ENCODE peak calls at places on chromosomes 3 and 15, in eight cellular contexts. B is renal cortical epithelial cell; J is non-pigmented ciliary epithelial cell; U is fibroblast of lung; O is GM03348; Y is natural killer cell treated with Interleukin-12 subunit alpha and Interleukin-12 subunit beta and Interleukin-15 and Interleukin-18, amount 100 ng/mL, for 72 hours; S is brain microvascular endothelial cell; C is AML-193. E is an unnamed sample.

GRCh38 chr15:63264685-63265302 is 12.6 kb upstream of the APH1B start:
- DNase-seq in U (peak), C (no peak), O (no peak), S (no peak), B (peak), Y (no peak), J (no peak), E (no peak)

GRCh38 chr3:60555704-60556340 is 695.4 kb downstream of the FHIT start:
- DNase-seq in S (peak), Y (no peak), O (peak), B (peak), U (peak), C (no peak), J (peak), E (peak)

GRCh38 chr15:49415638-49416037 is 7.4 kb upstream of the FGF7 start:
- DNase-seq in B (peak), J (peak), U (peak), S (peak), Y (no peak), C (no peak), O (no peak), E (no peak)

GRCh38 chr3:72549819-72550581 is 298.2 kb downstream of the SHQ1 start:
- DNase-seq in S (no peak), Y (no peak), O (no peak), U (no peak), B (no peak), J (no peak), C (no peak), E (no peak)

GRCh38 chr15:76235186-76235826 is 76.0 kb downstream of the ETFA start:
- DNase-seq in C (peak), J (no peak), S (no peak), O (peak), Y (no peak), B (peak), U (peak), E (peak)

GRCh38 chr3:147046916-147047315 is 359.4 kb downstream of the ZIC4 start:
- DNase-seq in C (no peak), S (no peak), J (no peak), Y (no peak), B (no peak), O (no peak), U (no peak), E (no peak)

GRCh38 chr15:70480196-70480856 is 283.0 kb downstream of the UACA start:
- DNase-seq in Y (peak), U (no peak), J (no peak), B (no peak), S (no peak), C (peak), O (no peak), E (no peak)

GRCh38 chr3:33474895-33475294 is 34.7 kb upstream of the UBP1 start:
- DNase-seq in C (no peak), O (no peak), U (no peak), S (no peak), B (no peak), Y (no peak), J (no peak), E (no peak)

GRCh38 chr3:44030690-44031344 is 210.9 kb upstream of the TOPAZ1 start:
- DNase-seq in B (peak), S (no peak), J (no peak), O (no peak), C (no peak), Y (no peak), U (peak), E (no peak)

GRCh38 chr15:44381223-44381622 is 46.2 kb upstream of the CTDSPL2 start:
- DNase-seq in U (no peak), C (peak), O (peak), S (no peak), J (no peak), Y (no peak), B (no peak), E (no peak)

GRCh38 chr3:27090265-27091041 is 278.7 kb downstream of the NEK10 start:
- DNase-seq in O (no peak), B (no peak), S (no peak), J (no peak), Y (no peak), U (no peak), C (no peak), E (no peak)

GRCh38 chr3:189334064-189334920 is 162.5 kb downstream of the TPRG1 start:
- DNase-seq in O (peak), S (peak), Y (no peak), J (no peak), B (peak), C (no peak), U (peak), E (no peak)

GRCh38 chr15:35151782-35152181 is 66.7 kb upstream of the NANOGP8 start:
- DNase-seq in S (no peak), U (no peak), J (no peak), O (no peak), Y (no peak), B (peak), C (no peak), E (no peak)

GRCh38 chr15:88454231-88454630 is 13.0 kb downstream of the MRPL46 start:
- DNase-seq in J (no peak), Y (no peak), C (peak), B (no peak), S (no peak), U (peak), O (peak), E (no peak)

GRCh38 chr3:174846055-174846454 is 13.1 kb upstream of the NAALADL2 start:
- DNase-seq in B (no peak), C (no peak), Y (no peak), J (no peak), S (no peak), O (no peak), U (no peak), E (no peak)

GRCh38 chr3:171986208-171986607 is 53.2 kb upstream of the FNDC3B start:
- DNase-seq in S (no peak), J (no peak), Y (no peak), U (no peak), B (no peak), O (no peak), C (peak), E (no peak)

GRCh38 chr15:69194854-69195253 is 34.4 kb downstream of the GLCE start:
- DNase-seq in C (no peak), J (no peak), S (no peak), B (no peak), Y (no peak), O (no peak), U (peak), E (no peak)

GRCh38 chr15:84859143-84859542 is 25.3 kb upstream of the SLC28A1 start:
- DNase-seq in B (peak), C (no peak), J (no peak), Y (no peak), O (no peak), S (no peak), U (no peak), E (no peak)

GRCh38 chr15:74307827-74308642 is 59.4 kb downstream of the CYP11A1 start:
- DNase-seq in B (peak), Y (no peak), C (peak), U (peak), S (peak), J (no peak), O (peak), E (no peak)

GRCh38 chr3:161349529-161350278 is 21.6 kb downstream of the SPTSSB start:
- DNase-seq in O (peak), C (peak), U (peak), Y (no peak), B (peak), S (peak), J (peak), E (peak)